ENCODE peak calls at places on chromosomes 6 and 20, in five cellular contexts. Z is upper lobe of right lung, Y is smooth muscle cell of the brain vasculature, S is H7, D is adrenal gland. L is an unnamed sample.

GRCh38 chr20:40675599-40676221 is 13.3 kb downstream of the MAFB start:
- DNase-seq in Y (no peak), S (no peak), D (no peak), Z (no peak), L (no peak)

GRCh38 chr6:121677551-121677950 is 242.1 kb downstream of the GJA1 start:
- DNase-seq in D (no peak), Y (no peak), S (no peak), Z (no peak), L (no peak)

GRCh38 chr6:127980996-127981395 is 80.1 kb upstream of the THEMIS start:
- DNase-seq in Y (no peak), Z (no peak), D (no peak), S (no peak), L (no peak)

GRCh38 chr20:63309261-63310071 is 16.5 kb downstream of the COL20A1 start:
- DNase-seq in S (peak), Y (no peak), D (peak), Z (no peak), L (no peak)

GRCh38 chr6:43020847-43021246 is 576 bp upstream of the RRP36 start:
- DNase-seq in D (no peak), S (peak), Y (no peak), Z (no peak), L (no peak)

GRCh38 chr20:49573900-49574416 is 6.0 kb upstream of the PTGIS start:
- DNase-seq in Z (no peak), Y (no peak), D (no peak), S (no peak), L (no peak)

GRCh38 chr6:2916354-2916925 is 13.3 kb upstream of the SERPINB9 start:
- DNase-seq in D (no peak), S (no peak), Y (no peak), Z (no peak), L (no peak)

GRCh38 chr20:49602370-49603208 is 34.7 kb upstream of the PTGIS start:
- DNase-seq in Y (no peak), S (no peak), Z (no peak), D (no peak), L (no peak)

GRCh38 chr20:14832630-14833029 is 495.2 kb upstream of the FLRT3 start:
- DNase-seq in Y (no peak), S (no peak), D (no peak), Z (no peak), L (no peak)

GRCh38 chr20:13422637-13423036 is 201.6 kb downstream of the ISM1 start:
- DNase-seq in D (no peak), Z (no peak), Y (no peak), S (no peak), L (no peak)

GRCh38 chr20:35018578-35019371 is 63.1 kb downstream of the MYH7B start:
- DNase-seq in Y (no peak), Z (no peak), S (no peak), D (peak), L (no peak)

GRCh38 chr20:13183005-13183404 is 38.1 kb upstream of the ISM1 start:
- DNase-seq in Z (no peak), Y (no peak), S (no peak), D (no peak), L (no peak)

GRCh38 chr20:43716757-43717615 is 9.8 kb downstream of the GTSF1L start:
- DNase-seq in Y (no peak), D (no peak), Z (no peak), S (no peak), L (no peak)

GRCh38 chr6:74964871-74965441 is 240.9 kb downstream of the COL12A1 start:
- DNase-seq in Z (no peak), S (no peak), D (no peak), Y (no peak), L (no peak)

GRCh38 chr6:98335594-98335993 is 498.8 kb upstream of the POU3F2 start:
- DNase-seq in Y (no peak), D (no peak), S (no peak), Z (no peak), L (no peak)

GRCh38 chr20:50379049-50379990 is 130.9 kb upstream of the PTPN1 start:
- DNase-seq in Z (peak), Y (no peak), S (no peak), D (peak), L (no peak)

GRCh38 chr6:72826033-72826432 is 204.2 kb downstream of the KCNQ5 start:
- DNase-seq in S (no peak), Z (no peak), D (no peak), Y (no peak), L (no peak)

GRCh38 chr20:40741507-40742106 is 52.6 kb upstream of the MAFB start:
- DNase-seq in D (peak), Z (no peak), S (peak), Y (peak), L (no peak)

GRCh38 chr6:122715725-122716124 is 63.8 kb upstream of the FABP7 start:
- DNase-seq in Z (no peak), S (no peak), D (no peak), Y (no peak), L (no peak)

GRCh38 chr20:59458645-59459044 is 145.7 kb upstream of the PHACTR3 start:
- DNase-seq in D (no peak), Y (no peak), Z (no peak), S (no peak), L (no peak)

GRCh38 chr6:169502445-169502844 is 199.4 kb downstream of the WDR27 start:
- DNase-seq in Z (no peak), S (no peak), Y (no peak), D (no peak), L (no peak)

GRCh38 chr20:54668271-54669053 is 193.1 kb downstream of the DOK5 start:
- DNase-seq in Z (no peak), D (no peak), Y (no peak), S (peak), L (no peak)

GRCh38 chr6:27503436-27504030 is 30.6 kb upstream of the ZNF184 start:
- DNase-seq in Y (no peak), S (no peak), Z (no peak), D (peak), L (peak)

GRCh38 chr6:119237177-119237715 is 112.3 kb downstream of the MAN1A1 start:
- DNase-seq in Z (no peak), D (no peak), Y (no peak), S (no peak), L (no peak)

GRCh38 chr20:63242736-63243135 is 7.0 kb downstream of the BIRC7 start:
- DNase-seq in Z (no peak), Y (no peak), D (no peak), S (no peak), L (no peak)

GRCh38 chr6:37110455-37111155 is 59.3 kb upstream of the PIM1 start:
- DNase-seq in Z (no peak), D (no peak), Y (no peak), S (no peak), L (no peak)

GRCh38 chr6:122389704-122390103 is 9.7 kb upstream of the HSF2 start:
- DNase-seq in Y (no peak), Z (no peak), S (no peak), D (no peak), L (no peak)

GRCh38 chr6:158476389-158476788 is 83.5 kb upstream of the TMEM181 start:
- DNase-seq in S (no peak), Y (no peak), Z (no peak), D (no peak), L (no peak)

GRCh38 chr20:2755451-2756055 is 44.9 kb downstream of the CPXM1 start:
- DNase-seq in Y (no peak), S (peak), Z (no peak), D (no peak), L (no peak)

GRCh38 chr6:168596316-168596715 is 155.3 kb downstream of the SMOC2 start:
- DNase-seq in D (no peak), Y (no peak), S (no peak), Z (no peak), L (no peak)